ENCODE peak calls at places on chromosomes 4 and X, in nine cellular contexts. L, N, W, Z, O, K, H, E and C are unnamed samples.

GRCh38 chr4:2074588-2074987 is 15.5 kb downstream of the NAT8L start:
- DNase-seq in L (no peak), N (no peak), W (no peak), Z (no peak), O (no peak), K (no peak), H (no peak), E (no peak), C (no peak)

GRCh38 chr4:88794087-88794486 is 96.5 kb upstream of the NAP1L5 start:
- DNase-seq in L (no peak), N (no peak), W (no peak), Z (no peak), O (no peak), K (no peak), H (no peak), E (no peak), C (no peak)

GRCh38 chr4:140635606-140636005 is 66.8 kb upstream of the UCP1 start:
- DNase-seq in L (no peak), N (no peak), W (no peak), Z (no peak), O (peak), K (no peak), H (no peak), E (no peak), C (no peak)

GRCh38 chrX:129678176-129678880 is 23.6 kb upstream of the APLN start:
- DNase-seq in L (peak), N (peak), W (peak), Z (no peak), O (no peak), K (peak), H (peak), E (peak), C (no peak)

GRCh38 chrX:108447303-108447702 is 7.7 kb downstream of the COL4A5 start:
- DNase-seq in L (no peak), N (no peak), W (no peak), Z (no peak), O (peak), K (no peak), H (no peak), E (no peak), C (no peak)

GRCh38 chr4:6379787-6380745 is 92.3 kb downstream of the PPP2R2C start:
- DNase-seq in L (no peak), N (no peak), W (no peak), Z (no peak), O (no peak), K (no peak), H (no peak), E (no peak), C (no peak)

GRCh38 chr4:147813107-147813773 is 81.4 kb downstream of the ARHGAP10 start:
- DNase-seq in L (no peak), N (no peak), W (no peak), Z (no peak), O (no peak), K (no peak), H (no peak), E (no peak), C (no peak)

GRCh38 chr4:61201562-61202099 is 1.5 kb downstream of the ADGRL3 start:
- DNase-seq in L (no peak), N (peak), W (no peak), Z (no peak), O (no peak), K (peak), H (no peak), E (peak), C (peak)

GRCh38 chr4:75995727-75996126 is 5.0 kb upstream of the SDAD1 start:
- DNase-seq in L (peak), N (no peak), W (peak), Z (no peak), O (peak), K (peak), H (peak), E (no peak), C (no peak)

GRCh38 chr4:173360587-173361221 is 10.1 kb upstream of the SAP30 start:
- DNase-seq in L (no peak), N (no peak), W (no peak), Z (no peak), O (no peak), K (peak), H (no peak), E (no peak), C (no peak)

GRCh38 chrX:53056292-53056691 is 7.7 kb downstream of the GPR173 start:
- DNase-seq in L (no peak), N (no peak), W (no peak), Z (no peak), O (no peak), K (no peak), H (no peak), E (no peak), C (no peak)

GRCh38 chr4:134906404-134907023 is 704.9 kb upstream of the PABPC4L start:
- DNase-seq in L (no peak), N (no peak), W (peak), Z (no peak), O (no peak), K (peak), H (no peak), E (no peak), C (peak)

GRCh38 chr4:89119166-89119565 is 7.8 kb downstream of the TIGD2 start:
- DNase-seq in L (no peak), N (no peak), W (no peak), Z (no peak), O (no peak), K (no peak), H (no peak), E (no peak), C (no peak)

GRCh38 chrX:625137-625691 is 5.4 kb upstream of the SHOX start:
- DNase-seq in L (no peak), N (no peak), W (no peak), Z (no peak), O (no peak), K (no peak), H (no peak), E (no peak), C (no peak)

GRCh38 chr4:40987151-40987550 is 227.2 kb downstream of the APBB2 start:
- DNase-seq in L (no peak), N (no peak), W (no peak), Z (no peak), O (peak), K (no peak), H (no peak), E (no peak), C (no peak)

GRCh38 chr4:43754566-43754965 is 694.0 kb downstream of the KCTD8 start:
- DNase-seq in L (no peak), N (no peak), W (no peak), Z (no peak), O (no peak), K (no peak), H (no peak), E (no peak), C (no peak)